ENCODE peak calls at places on chromosome 19, in four cellular contexts. Y is esophagus squamous epithelium, K is thyroid gland, C is sigmoid colon. U is an unnamed sample.

GRCh38 chr19:40256511-40256910 is 28.6 kb downstream of the AKT2 start:
- DNase-seq in Y (no peak), K (no peak), C (no peak), U (no peak)

GRCh38 chr19:50414850-50415660 is 3.7 kb upstream of the SPIB start:
- DNase-seq in Y (no peak), K (peak), C (peak), U (peak)

GRCh38 chr19:497476-497860 is 1.2 kb downstream of the MADCAM1 start:
- DNase-seq in Y (no peak), K (no peak), C (no peak), U (no peak)

GRCh38 chr19:33535176-33535575 is 13.6 kb upstream of the PEPD start:
- DNase-seq in Y (no peak), K (no peak), C (no peak), U (no peak)

GRCh38 chr19:8515317-8515716 is 1.4 kb upstream of the ZNF414 start:
- DNase-seq in Y (no peak), K (no peak), C (no peak), U (peak)

GRCh38 chr19:18432275-18433038 is 5.5 kb downstream of the ISYNA1 start:
- DNase-seq in Y (no peak), K (no peak), C (peak), U (no peak)

GRCh38 chr19:4579389-4579788 is 19.9 kb upstream of the SEMA6B start:
- DNase-seq in Y (no peak), K (no peak), C (no peak), U (no peak)

GRCh38 chr19:16888629-16889371 is at the start of gene F2RL3:
- DNase-seq in Y (no peak), K (peak), C (peak), U (peak)

GRCh38 chr19:41426952-41427646 is at the start of gene B3GNT8:
- DNase-seq in Y (peak), K (peak), C (peak), U (peak)

GRCh38 chr19:14571695-14572490 is at the start of gene NDUFB7:
- DNase-seq in Y (peak), K (peak), C (peak), U (peak)

GRCh38 chr19:37977992-37978391 is 71.0 kb downstream of the SIPA1L3 start:
- DNase-seq in Y (no peak), K (peak), C (no peak), U (no peak)

GRCh38 chr19:16184665-16185122 is 516 bp upstream of the FAM32A start:
- DNase-seq in Y (no peak), K (no peak), C (no peak), U (no peak)

GRCh38 chr19:52741951-52742485 is 7.2 kb upstream of the ZNF611 start:
- DNase-seq in Y (no peak), K (no peak), C (no peak), U (no peak)

GRCh38 chr19:45613926-45614725 is 12.1 kb upstream of the GPR4 start:
- DNase-seq in Y (no peak), K (no peak), C (no peak), U (peak)

GRCh38 chr19:5839312-5840017 is at the start of gene FUT6:
- DNase-seq in Y (no peak), K (no peak), C (no peak), U (no peak)

GRCh38 chr19:5843295-5843927 is 3.9 kb upstream of the FUT6 start:
- DNase-seq in Y (no peak), K (no peak), C (no peak), U (no peak)

GRCh38 chr19:5837768-5838364 is 1.6 kb downstream of the FUT6 start:
- DNase-seq in Y (no peak), K (no peak), C (no peak), U (no peak)

GRCh38 chr19:5838437-5839311 is 828 bp downstream of the FUT6 start:
- DNase-seq in Y (no peak), K (no peak), C (no peak), U (no peak)
- TF ChIP-seq POLR2A in Y (no peak), K (no peak), C (no peak), U (no peak)

GRCh38 chr19:35331551-35332214 is 2.7 kb downstream of the CD22 start:
- DNase-seq in Y (no peak), K (no peak), C (no peak), U (no peak)
- TF ChIP-seq POLR2A in Y (no peak), K (no peak), C (no peak), U (no peak)

GRCh38 chr19:55301459-55302331 is 17.9 kb downstream of the BRSK1 start:
- DNase-seq in Y (no peak), K (peak), C (peak), U (peak)
- TF ChIP-seq POLR2A in Y (no peak), K (no peak), C (no peak), U (no peak)

GRCh38 chr19:12985049-12985776 is 10.1 kb upstream of the NFIX start:
- DNase-seq in Y (no peak), K (peak), C (peak), U (peak)
- TF ChIP-seq POLR2A in Y (no peak), K (no peak), C (no peak), U (no peak)

DNA sequence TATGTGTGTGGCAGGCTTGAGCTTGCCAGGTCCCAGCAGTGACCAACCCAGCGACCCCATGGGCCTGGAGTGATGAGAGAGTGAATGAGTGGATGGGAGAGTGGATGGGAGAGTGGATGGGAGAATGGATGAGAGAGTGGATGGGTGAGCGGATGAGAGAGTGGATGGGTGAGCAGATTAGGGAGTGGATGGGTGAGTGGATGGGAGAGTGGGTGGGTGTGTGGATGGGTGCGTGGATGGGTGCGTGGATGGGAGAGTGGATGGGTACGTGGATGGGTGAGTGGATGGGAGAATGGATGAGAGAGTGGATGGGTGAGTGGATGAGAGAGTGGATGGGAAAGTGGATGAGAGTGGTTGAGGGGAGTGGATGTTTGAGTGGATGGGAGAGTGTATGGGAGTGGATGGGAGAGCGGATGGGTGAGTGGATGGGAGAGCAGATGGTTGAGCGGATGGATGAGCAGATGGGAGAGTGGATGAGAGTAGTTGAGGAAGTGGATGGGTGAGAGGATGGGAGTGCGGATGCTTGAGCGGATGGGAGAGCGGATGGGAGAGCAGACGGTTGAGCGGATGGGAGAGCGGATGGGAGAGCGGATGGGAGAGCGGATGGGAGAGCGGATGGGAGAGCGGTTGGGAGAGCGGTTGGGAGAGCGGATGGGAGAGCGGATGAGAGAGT is 10.3 kb upstream of the TEKTIP1 start:
- DNase-seq in Y (no peak), K (no peak), C (no peak), U (no peak)
- TF ChIP-seq POLR2A in Y (no peak), K (no peak), C (no peak), U (no peak)

DNA sequence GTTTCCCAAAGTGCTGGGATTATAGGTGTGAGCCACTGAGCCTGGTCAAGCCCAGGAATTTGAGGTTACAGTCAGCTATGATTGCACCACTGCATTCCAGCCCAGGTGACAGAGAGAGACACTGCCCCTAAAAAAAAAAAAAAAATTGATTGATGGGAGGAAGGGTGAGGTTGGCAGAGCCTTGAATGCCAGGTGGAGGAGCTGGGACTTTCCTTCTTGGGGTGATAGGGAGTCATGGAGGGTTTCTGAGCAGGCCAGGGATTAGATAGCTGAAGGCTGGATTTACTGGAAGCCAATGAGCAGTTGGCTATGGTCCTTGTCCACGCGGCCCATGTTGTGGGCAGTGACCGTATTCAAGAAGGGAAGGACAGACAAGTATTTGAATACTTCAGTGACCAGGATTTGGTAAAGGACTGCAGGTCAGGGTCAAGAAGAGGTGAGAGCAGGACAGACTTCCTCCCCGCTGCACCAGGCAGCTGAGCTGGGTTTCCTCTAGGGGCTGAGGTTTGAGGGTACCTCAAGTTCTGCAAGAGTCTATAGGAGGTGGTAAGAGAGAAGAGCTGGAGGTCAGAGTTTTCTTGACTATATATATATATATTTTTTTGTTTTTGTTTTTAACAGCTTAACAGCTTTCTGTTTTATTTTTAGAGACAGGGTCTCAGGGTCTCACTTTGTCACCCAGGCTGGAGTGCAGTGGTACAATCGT is 6.9 kb upstream of the ICAM4 start:
- DNase-seq in Y (no peak), K (no peak), C (no peak), U (no peak)
- TF ChIP-seq POLR2A in Y (no peak), K (no peak), C (no peak), U (no peak)

GRCh38 chr19:48171584-48172170 is 1.2 kb downstream of the ZSWIM9 start:
- DNase-seq in Y (no peak), K (no peak), C (no peak), U (no peak)

GRCh38 chr19:48168689-48169088 is 1.5 kb downstream of the LIG1 start:
- DNase-seq in Y (no peak), K (no peak), C (no peak), U (no peak)

GRCh38 chr19:48169974-48170803 is at the start of the genes LIG1 and ZSWIM9:
- DNase-seq in Y (peak), K (peak), C (peak), U (peak)

GRCh38 chr19:48170817-48171347 is 402 bp downstream of the ZSWIM9 start:
- DNase-seq in Y (no peak), K (no peak), C (no peak), U (no peak)

GRCh38 chr19:48169585-48169973 is 565 bp downstream of the LIG1 start:
- DNase-seq in Y (peak), K (peak), C (peak), U (peak)
- TF ChIP-seq POLR2A in Y (no peak), K (no peak), C (no peak), U (no peak)

GRCh38 chr19:35871611-35872010 is 3.2 kb downstream of the APLP1 start:
- DNase-seq in Y (no peak), K (no peak), C (no peak), U (no peak)

GRCh38 chr19:35868823-35869326 is 501 bp downstream of the APLP1 start:
- DNase-seq in Y (no peak), K (no peak), C (no peak), U (no peak)

GRCh38 chr19:35870798-35871197 is 2.4 kb downstream of the APLP1 start:
- DNase-seq in Y (no peak), K (no peak), C (no peak), U (no peak)

GRCh38 chr19:35869327-35870123 is 1.2 kb downstream of the APLP1 start:
- DNase-seq in Y (no peak), K (peak), C (no peak), U (peak)

DNA sequence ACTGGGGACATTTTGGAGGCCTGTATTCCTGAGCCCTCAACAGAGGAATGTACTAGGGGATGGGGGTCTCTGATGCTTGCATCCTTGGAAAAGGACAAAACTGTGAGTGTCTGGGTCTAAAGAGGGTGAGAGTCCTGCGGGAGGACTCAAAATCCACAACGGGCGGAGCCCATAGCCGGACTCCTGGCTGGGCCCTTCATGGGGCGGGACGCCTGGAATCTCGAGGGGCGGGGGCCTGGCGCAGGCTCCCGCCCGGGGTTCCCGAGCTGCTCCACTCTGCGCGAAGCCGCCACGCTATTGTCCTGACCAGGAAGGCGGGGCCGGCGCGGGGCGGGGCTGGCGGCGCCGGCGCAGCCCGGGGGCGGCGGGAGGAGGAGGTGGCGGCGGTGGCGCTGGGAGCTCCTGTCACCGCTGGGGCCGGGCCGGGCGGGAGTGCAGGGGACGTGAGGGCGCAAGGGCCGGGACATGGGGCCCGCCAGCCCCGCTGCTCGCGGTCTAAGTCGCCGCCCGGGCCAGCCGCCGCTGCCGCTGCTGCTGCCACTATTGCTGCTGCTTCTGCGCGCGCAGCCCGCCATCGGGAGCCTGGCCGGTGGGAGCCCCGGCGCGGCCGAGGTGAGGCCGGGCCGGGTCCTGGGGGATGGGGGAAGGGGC is at the start of gene APLP1:
- DNase-seq in Y (no peak), K (peak), C (peak), U (peak)
- TF ChIP-seq POLR2A in Y (no peak), K (no peak), C (no peak), U (no peak)